ENCODE peak calls at places on chromosomes 13 and 19, in eight cellular contexts. O, F, L, R, U, H, V and B are unnamed samples.

GRCh38 chr13:98436379-98436909 is 140.5 kb downstream of the STK24 start:
- DNase-seq in O (no peak), F (no peak), L (no peak), R (no peak), U (no peak), H (no peak), V (no peak), B (no peak)

GRCh38 chr13:29514720-29515310 is 80.7 kb downstream of the SLC7A1 start:
- DNase-seq in O (no peak), F (no peak), L (no peak), R (no peak), U (no peak), H (no peak), V (no peak), B (no peak)

GRCh38 chr13:42997381-42997780 is 5.3 kb upstream of the EPSTI1 start:
- DNase-seq in O (no peak), F (no peak), L (no peak), R (no peak), U (no peak), H (no peak), V (no peak), B (no peak)

GRCh38 chr13:26618726-26619125 is 61.2 kb downstream of the WASF3 start:
- DNase-seq in O (no peak), F (no peak), L (no peak), R (no peak), U (no peak), H (no peak), V (no peak), B (no peak)

GRCh38 chr19:35940839-35941238 is 4.7 kb downstream of the LRFN3 start:
- DNase-seq in O (no peak), F (no peak), L (no peak), R (no peak), U (no peak), H (no peak), V (no peak), B (no peak)

GRCh38 chr13:43915451-43915850 is 35.7 kb downstream of the LACC1 start:
- DNase-seq in O (no peak), F (no peak), L (no peak), R (no peak), U (no peak), H (no peak), V (no peak), B (no peak)

GRCh38 chr19:31499826-31500539 is 150.7 kb upstream of the TSHZ3 start:
- DNase-seq in O (no peak), F (no peak), L (no peak), R (no peak), U (no peak), H (no peak), V (no peak), B (no peak)

GRCh38 chr19:45901432-45901903 is 945 bp downstream of the MYPOP start:
- DNase-seq in O (peak), F (peak), L (no peak), R (no peak), U (peak), H (no peak), V (no peak), B (no peak)

GRCh38 chr19:7833225-7834156 is 3.5 kb downstream of the EVI5L start:
- DNase-seq in O (peak), F (no peak), L (no peak), R (peak), U (no peak), H (no peak), V (no peak), B (no peak)

GRCh38 chr13:95710313-95710712 is 33.4 kb downstream of the DNAJC3 start:
- DNase-seq in O (no peak), F (no peak), L (no peak), R (no peak), U (no peak), H (peak), V (no peak), B (no peak)

GRCh38 chr19:33703821-33704220 is 82.1 kb downstream of the CHST8 start:
- DNase-seq in O (no peak), F (no peak), L (no peak), R (no peak), U (no peak), H (no peak), V (no peak), B (no peak)

GRCh38 chr19:6238643-6239281 is 41.0 kb downstream of the MLLT1 start:
- DNase-seq in O (no peak), F (no peak), L (peak), R (peak), U (no peak), H (peak), V (no peak), B (no peak)

GRCh38 chr19:21910318-21910717 is 74.3 kb upstream of the ZNF43 start:
- DNase-seq in O (no peak), F (no peak), L (no peak), R (no peak), U (no peak), H (no peak), V (no peak), B (no peak)

GRCh38 chr19:47550129-47550528 is 22.8 kb downstream of the ZNF541 start:
- DNase-seq in O (no peak), F (no peak), L (no peak), R (no peak), U (no peak), H (no peak), V (no peak), B (no peak)

GRCh38 chr19:55289117-55289796 is 5.5 kb downstream of the BRSK1 start:
- DNase-seq in O (no peak), F (no peak), L (no peak), R (peak), U (no peak), H (no peak), V (no peak), B (no peak)

GRCh38 chr13:98984118-98984517 is 6.3 kb upstream of the DOCK9 start:
- DNase-seq in O (no peak), F (no peak), L (no peak), R (no peak), U (no peak), H (no peak), V (no peak), B (no peak)